ENCODE peak calls at places on chromosome 2, in four cellular contexts. O, C, F and X are unnamed samples. For H3K27me3, the result is how much of the 10 kb centered on the place peaks cover.

GRCh38 chr2:161915121-161915520 is 158.9 kb downstream of the DPP4 start:
- DNase-seq in C (no peak), F (no peak), O (no peak), X (peak)

GRCh38 chr2:151478011-151478410 is 68.3 kb downstream of the RIF1 start:
- DNase-seq in O (no peak), C (no peak), F (no peak), X (no peak)

GRCh38 chr2:98608962-98609604 is 694 bp downstream of the UNC50 start:
- DNase-seq in F (peak), O (no peak), C (no peak), X (peak)

GRCh38 chr2:40625849-40626248 is 174.0 kb upstream of the SLC8A1 start:
- DNase-seq in C (no peak), O (no peak), F (no peak), X (peak)

GRCh38 chr2:235709969-235710879 is 216.4 kb downstream of the AGAP1 start:
- DNase-seq in O (no peak), F (no peak), C (no peak), X (no peak)

GRCh38 chr2:161138429-161138828 is 21.8 kb upstream of the TANK start:
- DNase-seq in F (no peak), C (no peak), O (no peak), X (no peak)

GRCh38 chr2:191899442-191899841 is 52.6 kb upstream of the CAVIN2 start:
- DNase-seq in F (no peak), C (no peak), O (no peak), X (peak)

GRCh38 chr2:152336103-152336853 is 1.3 kb downstream of the FMNL2 start:
- DNase-seq in C (no peak), F (peak), O (peak), X (peak)

GRCh38 chr2:203498161-203498560 is 36.9 kb downstream of the RAPH1 start:
- DNase-seq in O (no peak), C (peak), F (no peak), X (peak)

GRCh38 chr2:197297772-197298318 is 12.7 kb downstream of the ANKRD44 start:
- DNase-seq in F (no peak), O (no peak), C (no peak), X (no peak)

GRCh38 chr2:62931536-62931935 is 119.1 kb upstream of the OTX1 start:
- DNase-seq in O (no peak), F (no peak), C (no peak), X (no peak)

GRCh38 chr2:16022548-16023240 is 82.3 kb downstream of the MYCN start:
- DNase-seq in C (no peak), F (no peak), O (no peak), X (no peak)

GRCh38 chr2:11773111-11773510 is 26.7 kb downstream of the LPIN1 start:
- DNase-seq in O (no peak), F (no peak), C (no peak), X (no peak)

GRCh38 chr2:239283288-239283945 is 117.4 kb downstream of the HDAC4 start:
- DNase-seq in C (no peak), O (no peak), F (no peak), X (no peak)

DNA sequence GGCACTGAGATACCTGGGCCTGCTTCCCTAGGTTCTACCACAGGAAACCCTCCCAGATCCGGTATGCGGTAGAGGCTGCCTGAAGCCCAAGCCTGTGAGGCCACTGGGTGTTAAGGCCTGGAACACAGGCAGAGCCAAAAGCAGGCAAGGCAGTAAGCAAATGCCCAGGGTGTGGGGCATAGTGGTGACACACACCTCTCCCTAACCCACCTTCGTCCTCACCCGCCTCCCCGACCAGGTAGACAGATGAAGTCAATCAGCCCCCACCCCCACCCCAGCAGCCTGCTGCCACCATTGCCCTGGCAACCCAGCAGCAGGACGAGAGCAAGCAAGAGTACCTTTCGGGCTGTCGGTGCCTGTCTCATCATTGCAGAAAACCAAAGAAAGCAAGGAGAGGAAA is 6.1 kb downstream of the DCTN1 start:
- DNase-seq in O (no peak), F (no peak), C (no peak), X (no peak)
- H3K4me3 ChIP-seq in O (peak), F (peak), C (no peak), X (peak)

DNA sequence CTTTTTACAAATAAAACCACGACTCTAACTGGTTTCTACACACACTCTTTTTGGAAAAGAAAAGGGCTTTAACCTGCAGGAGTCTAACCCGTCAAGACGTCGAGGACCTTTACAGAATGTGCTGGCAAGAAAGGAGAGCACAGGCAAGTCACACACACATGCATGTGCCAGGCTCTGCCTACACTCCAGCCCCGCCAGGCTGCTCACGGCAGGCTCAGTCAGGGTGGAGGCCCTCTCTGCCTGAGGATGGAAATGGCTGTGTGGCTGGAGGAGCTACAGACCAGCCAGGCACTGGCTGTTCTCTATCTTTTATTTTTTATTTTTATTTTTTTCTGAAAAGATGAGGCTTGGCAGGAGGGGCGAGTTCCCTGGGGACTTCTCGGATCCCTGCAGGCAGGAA is 10.2 kb downstream of the SIX3 start:
- DNase-seq in O (no peak), F (no peak), C (no peak), X (no peak)
- H3K27me3 ChIP-seq in O (under half), F (half or more), C (under half), X (half or more)

DNA sequence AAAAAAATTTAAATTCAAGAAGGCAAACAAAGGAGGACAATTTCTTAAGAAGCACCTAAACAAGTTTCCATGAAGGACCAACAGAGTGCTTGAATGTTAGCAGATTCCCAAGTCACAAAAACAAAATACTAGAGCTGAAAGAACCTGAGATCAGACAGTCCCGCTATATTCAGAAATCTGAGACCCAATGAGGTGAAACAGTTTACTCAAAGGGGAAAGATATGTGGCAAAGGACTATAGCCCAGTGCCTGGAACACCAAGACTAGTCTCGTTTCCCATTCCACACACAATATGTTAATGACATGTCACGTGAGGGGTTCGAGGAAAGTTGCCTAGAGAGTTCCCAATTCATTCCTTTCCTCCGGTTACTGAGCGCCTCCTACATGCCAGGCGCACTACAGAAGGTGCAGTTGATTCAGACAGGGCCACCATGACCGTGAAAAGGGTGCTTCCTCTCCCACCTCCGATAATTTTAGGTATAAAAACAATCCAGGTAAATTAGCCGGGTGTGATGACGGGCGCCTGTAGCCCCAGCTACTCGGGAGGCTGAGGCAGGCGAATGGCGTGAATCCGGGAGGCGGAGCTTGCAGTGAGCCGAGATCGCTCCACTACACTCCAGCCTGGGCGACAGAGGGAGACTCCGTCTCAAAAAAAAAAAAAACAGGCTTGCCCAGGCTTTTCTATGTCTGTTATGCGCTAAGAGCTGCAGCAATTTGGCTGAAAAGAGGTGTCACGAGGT is 617 bp downstream of the SRBD1 start:
- DNase-seq in O (peak), F (peak), C (peak), X (peak)
- TF ChIP-seq CTCF in O (peak), F (peak), C (peak), X (peak)

GRCh38 chr2:43837033-43837432 is 1.6 kb downstream of the ABCG5 start:
- DNase-seq in O (no peak), F (no peak), C (no peak), X (no peak)

GRCh38 chr2:43825841-43826240 is 12.8 kb downstream of the ABCG5 start:
- DNase-seq in O (no peak), F (no peak), C (no peak), X (no peak)

GRCh38 chr2:43832457-43832856 is 6.2 kb downstream of the ABCG5 start:
- DNase-seq in F (no peak), O (no peak), C (no peak), X (no peak)

GRCh38 chr2:43826305-43827250 is 12.1 kb downstream of the ABCG5 start:
- DNase-seq in C (no peak), O (no peak), F (no peak), X (no peak)

DNA sequence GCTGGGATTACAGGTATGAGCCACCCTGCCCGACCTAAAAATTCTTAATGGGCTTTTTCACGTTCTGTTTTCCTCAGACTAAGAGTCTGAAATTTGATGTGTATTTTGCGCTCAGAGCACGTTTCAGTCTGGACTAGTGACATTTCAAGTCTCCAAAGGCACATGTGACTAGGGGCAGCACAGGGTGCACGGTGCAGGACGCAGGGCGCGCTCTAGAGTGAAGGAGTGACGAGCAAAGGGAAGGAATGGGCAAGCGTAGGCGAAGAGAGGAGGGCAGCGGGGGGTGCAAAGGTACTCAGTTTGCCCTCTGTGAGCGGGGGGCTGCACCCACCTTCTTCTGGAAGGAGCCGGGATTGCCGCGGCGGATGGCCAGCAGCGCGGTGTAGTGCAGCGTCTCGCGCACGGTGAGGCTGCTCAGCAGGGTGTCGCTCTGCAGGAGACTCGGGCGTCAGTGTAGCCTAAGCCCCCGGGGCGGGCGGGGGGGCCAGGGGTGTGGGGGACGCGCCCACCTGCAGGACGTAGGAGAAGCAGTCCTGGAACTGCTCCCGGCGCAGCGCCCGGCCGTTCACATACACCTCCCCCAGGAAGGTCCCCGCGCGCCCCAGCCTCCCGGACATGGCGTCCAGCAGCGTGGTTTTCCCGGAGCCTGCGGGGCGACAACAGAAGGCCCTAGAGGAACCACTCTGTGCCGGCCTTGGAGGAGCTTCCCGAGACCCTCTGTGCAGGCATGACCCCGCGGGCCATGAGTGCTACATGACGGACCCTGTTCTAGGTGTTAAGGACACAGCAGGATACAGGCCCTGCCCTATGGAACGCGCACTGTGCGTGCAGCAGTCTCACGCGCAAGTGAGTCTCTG is 7.0 kb downstream of the ABCG5 start:
- DNase-seq in C (no peak), F (no peak), O (no peak), X (no peak)
- H3K4me3 ChIP-seq in C (no peak), F (peak), O (peak), X (peak)

DNA sequence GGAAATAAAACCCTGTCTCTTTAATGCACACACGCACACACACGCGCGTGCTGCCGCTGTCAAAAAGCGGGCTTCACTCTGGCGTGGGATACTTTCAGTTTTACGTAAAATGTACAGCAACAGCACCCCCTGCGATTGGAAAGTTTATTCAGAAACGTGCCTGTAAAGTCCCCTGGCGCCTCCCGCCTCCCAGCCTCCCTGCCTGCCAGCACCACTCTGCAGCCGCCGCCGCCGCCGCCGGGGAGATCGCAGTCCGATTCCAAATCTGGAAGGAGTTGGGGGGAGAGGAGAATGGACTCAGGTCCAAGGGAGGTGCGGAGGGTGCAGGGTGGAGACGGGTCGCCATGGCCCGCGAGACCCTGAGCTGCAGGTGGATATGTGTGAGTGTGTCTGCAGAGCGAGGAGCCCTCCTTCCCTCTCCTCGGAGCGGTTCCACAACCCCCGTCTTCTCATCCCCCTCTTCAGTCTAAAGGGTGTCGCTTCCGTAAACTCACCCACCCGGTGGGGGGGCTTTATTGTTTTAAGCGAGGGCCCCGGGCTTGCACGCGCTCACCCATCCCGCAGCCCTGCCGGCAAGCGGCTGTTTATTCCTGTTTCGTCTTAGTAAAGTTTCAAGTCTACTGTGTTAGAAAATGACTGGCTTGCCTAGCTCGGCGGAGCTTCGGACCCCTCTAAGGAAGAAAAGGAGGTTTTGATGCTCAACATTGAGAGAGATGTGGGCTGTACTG is 1.8 kb upstream of the BCL11A start:
- DNase-seq in F (peak), C (peak), O (no peak), X (no peak)
- H3K27me3 ChIP-seq in F (half or more), C (half or more), O (under half), X (under half)

GRCh38 chr2:127162261-127163089 is 55.5 kb upstream of the BIN1 start:
- DNase-seq in F (no peak), C (no peak), O (no peak), X (no peak)

GRCh38 chr2:127166221-127166860 is 53.8 kb downstream of the CYP27C1 start:
- DNase-seq in C (no peak), O (no peak), F (no peak), X (no peak)

GRCh38 chr2:127163922-127164321 is 56.2 kb downstream of the CYP27C1 start:
- DNase-seq in F (no peak), O (no peak), C (no peak), X (no peak)

GRCh38 chr2:127164761-127165538 is 55.1 kb downstream of the CYP27C1 start:
- DNase-seq in C (no peak), O (no peak), F (no peak), X (no peak)

DNA sequence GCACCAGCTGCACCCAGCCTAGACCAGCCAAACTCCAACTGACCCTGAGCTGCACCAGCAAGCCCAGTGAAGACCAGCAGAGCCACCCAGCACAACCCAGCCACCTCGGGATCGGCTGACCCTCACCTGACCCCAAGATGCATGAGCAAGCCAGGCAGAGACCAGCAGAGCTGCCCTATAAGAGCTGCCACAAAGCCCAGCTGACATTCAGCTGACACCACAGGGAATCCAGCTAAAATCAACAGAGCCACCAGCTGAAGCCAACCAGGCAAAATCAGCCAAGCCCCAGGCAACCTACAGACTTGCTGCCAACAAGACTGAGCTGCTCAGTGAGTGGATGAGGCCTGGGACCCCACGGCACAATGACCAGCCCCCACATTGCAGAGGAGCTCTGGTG is 54.6 kb downstream of the CYP27C1 start:
- DNase-seq in F (no peak), O (no peak), C (no peak), X (no peak)
- TF ChIP-seq CTCF in F (no peak), O (no peak), C (no peak), X (no peak)

DNA sequence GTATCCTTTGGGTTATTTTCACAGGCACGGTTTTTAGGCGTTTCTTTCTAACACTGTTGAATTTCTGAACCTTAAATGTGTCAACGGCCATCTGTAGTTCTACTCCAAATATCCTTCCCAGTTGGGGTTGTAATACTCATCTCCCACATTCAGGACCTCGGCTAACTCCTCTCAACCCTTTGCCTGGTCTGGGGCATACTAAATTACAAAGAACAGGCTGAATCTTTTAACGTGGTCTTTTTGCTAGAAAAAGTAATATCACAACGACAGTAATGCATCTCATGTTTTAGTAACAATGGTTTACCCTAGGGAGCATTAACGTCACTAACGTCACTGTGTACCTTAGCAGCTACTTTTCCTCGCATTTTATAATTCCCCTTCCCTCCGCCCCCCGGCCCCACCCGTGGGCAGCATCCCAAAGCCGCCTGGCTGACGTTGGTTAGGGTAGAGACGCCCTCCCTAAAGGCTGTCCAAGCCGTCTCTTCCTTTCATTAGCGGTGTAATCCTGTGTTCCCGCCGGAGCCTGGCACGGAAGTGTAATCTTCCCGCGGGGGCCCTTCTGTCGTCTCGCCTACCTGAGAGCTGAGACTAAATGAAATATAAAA is 2.0 kb downstream of the RPRM start:
- DNase-seq in O (no peak), F (no peak), C (no peak), X (no peak)
- H3K4me3 ChIP-seq in O (peak), F (peak), C (no peak), X (no peak)